ENCODE peak calls at places on chromosomes 12 and 14, in four cellular contexts. J, F, Q and K are unnamed samples.

GRCh38 chr14:90483551-90483950 is 86.7 kb downstream of the CALM1 start:
- DNase-seq in J (no peak), F (no peak), Q (no peak), K (no peak)

GRCh38 chr12:109768901-109769670 is 55.5 kb downstream of the FAM222A start:
- DNase-seq in J (no peak), F (no peak), Q (no peak), K (peak; percentile 64)

GRCh38 chr14:75406102-75406501 is 21.7 kb upstream of the JDP2 start:
- DNase-seq in J (no peak), F (no peak), Q (no peak), K (no peak)

GRCh38 chr12:93348568-93349435 is 28.9 kb upstream of the NUDT4 start:
- DNase-seq in J (no peak), F (no peak), Q (no peak), K (no peak)

GRCh38 chr12:51549637-51550036 is 41.4 kb upstream of the SCN8A start:
- DNase-seq in J (no peak), F (peak; percentile 3), Q (no peak), K (no peak)

GRCh38 chr12:92543872-92544271 is 158.9 kb upstream of the PLEKHG7 start:
- DNase-seq in J (no peak), F (no peak), Q (no peak), K (no peak)

GRCh38 chr12:58905422-58905821 is 14.9 kb downstream of the LRIG3 start:
- DNase-seq in J (no peak), F (no peak), Q (no peak), K (no peak)

GRCh38 chr14:31204593-31205534 is 2.7 kb downstream of the HECTD1 start:
- DNase-seq in J (no peak), F (no peak), Q (no peak), K (no peak)

GRCh38 chr12:120830052-120830940 is 73.9 kb downstream of the SPPL3 start:
- DNase-seq in J (no peak), F (no peak), Q (no peak), K (no peak)

GRCh38 chr12:94704452-94704871 is 54.1 kb upstream of the TMCC3 start:
- DNase-seq in J (no peak), F (peak; percentile 87), Q (no peak), K (no peak)

GRCh38 chr12:19125325-19125724 is 4.2 kb upstream of the PLEKHA5 start:
- DNase-seq in J (no peak), F (peak; percentile 26), Q (no peak), K (no peak)

GRCh38 chr12:114742363-114742762 is 58.4 kb upstream of the TBX3 start:
- DNase-seq in J (no peak), F (no peak), Q (no peak), K (no peak)

GRCh38 chr14:99410019-99410418 is 70.6 kb downstream of the SETD3 start:
- DNase-seq in J (no peak), F (no peak), Q (no peak), K (no peak)

GRCh38 chr12:12501121-12501520 is 61.5 kb downstream of the DUSP16 start:
- DNase-seq in J (no peak), F (no peak), Q (no peak), K (no peak)

GRCh38 chr12:48937170-48937569 is 11.9 kb upstream of the FKBP11 start:
- DNase-seq in J (no peak), F (no peak), Q (no peak), K (no peak)

GRCh38 chr12:77120695-77121094 is 55.3 kb upstream of the E2F7 start:
- DNase-seq in J (no peak), F (peak; percentile 72), Q (no peak), K (no peak)

GRCh38 chr14:67240168-67240932 is 885 bp upstream of the PALS1 start:
- DNase-seq in J (peak; percentile 40), F (peak; percentile 21), Q (peak; percentile 65), K (peak; percentile 89)

GRCh38 chr12:88578821-88579518 is 1.3 kb downstream of the KITLG start:
- DNase-seq in J (no peak), F (no peak), Q (peak; percentile 33), K (no peak)

GRCh38 chr14:103393687-103394626 is 8.7 kb downstream of the MARK3 start:
- DNase-seq in J (no peak), F (peak; percentile 50), Q (no peak), K (no peak)

GRCh38 chr12:90841336-90841735 is 113.6 kb downstream of the CCER1 start:
- DNase-seq in J (no peak), F (no peak), Q (no peak), K (no peak)

GRCh38 chr12:3832738-3833137 is 40.5 kb downstream of the PARP11 start:
- DNase-seq in J (no peak), F (no peak), Q (no peak), K (no peak)

GRCh38 chr14:21868442-21869046 is 194.9 kb upstream of the OR4E1 start:
- DNase-seq in J (no peak), F (peak; percentile 50), Q (peak; percentile 22), K (no peak)

GRCh38 chr12:53443955-53444354 is 2.4 kb downstream of the PRR13 start:
- DNase-seq in J (no peak), F (no peak), Q (no peak), K (no peak)

GRCh38 chr12:5964913-5965900 is 20.1 kb upstream of the ANO2 start:
- DNase-seq in J (no peak), F (peak; percentile 55), Q (no peak), K (no peak)

GRCh38 chr12:50066402-50066801 is 9.0 kb downstream of the ASIC1 start:
- DNase-seq in J (no peak), F (peak; percentile 70), Q (no peak), K (no peak)

DNA sequence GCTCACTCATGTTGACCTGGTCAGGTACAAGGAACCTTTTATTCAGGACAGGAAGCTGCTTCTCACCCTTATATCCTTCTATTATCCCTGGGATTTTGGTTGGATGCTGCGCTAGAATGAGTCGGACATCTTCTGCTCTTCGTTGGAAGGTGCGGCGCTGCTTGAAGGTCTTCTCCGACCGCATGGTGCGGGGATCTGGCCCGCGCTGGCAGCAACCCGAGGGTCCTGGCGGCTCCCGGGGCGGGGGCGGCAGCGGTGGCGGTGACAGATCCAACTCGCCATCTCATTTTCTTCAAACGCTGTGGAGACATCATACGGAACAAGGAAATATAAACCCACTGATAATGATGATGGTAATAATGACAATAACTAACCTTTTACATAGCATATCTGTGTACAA is 126.3 kb downstream of the ATXN7L3B start:
- DNase-seq in J (no peak), F (no peak), Q (no peak), K (no peak)
- H3K4me3 ChIP-seq in J (no peak overlapping the region), F (no peak overlapping the region), Q (no peak overlapping the region), K (no peak overlapping the region)

GRCh38 chr12:122005252-122005651 is 16.4 kb upstream of the BCL7A start:
- DNase-seq in J (no peak), F (no peak), Q (no peak), K (no peak)

GRCh38 chr12:122004633-122005071 is 17.0 kb upstream of the BCL7A start:
- DNase-seq in J (no peak), F (no peak), Q (no peak), K (no peak)

GRCh38 chr12:122006186-122006926 is 15.3 kb upstream of the BCL7A start:
- DNase-seq in J (no peak), F (no peak), Q (no peak), K (no peak)

GRCh38 chr12:122001379-122002209 is 20.1 kb upstream of the BCL7A start:
- DNase-seq in J (no peak), F (no peak), Q (no peak), K (no peak)

DNA sequence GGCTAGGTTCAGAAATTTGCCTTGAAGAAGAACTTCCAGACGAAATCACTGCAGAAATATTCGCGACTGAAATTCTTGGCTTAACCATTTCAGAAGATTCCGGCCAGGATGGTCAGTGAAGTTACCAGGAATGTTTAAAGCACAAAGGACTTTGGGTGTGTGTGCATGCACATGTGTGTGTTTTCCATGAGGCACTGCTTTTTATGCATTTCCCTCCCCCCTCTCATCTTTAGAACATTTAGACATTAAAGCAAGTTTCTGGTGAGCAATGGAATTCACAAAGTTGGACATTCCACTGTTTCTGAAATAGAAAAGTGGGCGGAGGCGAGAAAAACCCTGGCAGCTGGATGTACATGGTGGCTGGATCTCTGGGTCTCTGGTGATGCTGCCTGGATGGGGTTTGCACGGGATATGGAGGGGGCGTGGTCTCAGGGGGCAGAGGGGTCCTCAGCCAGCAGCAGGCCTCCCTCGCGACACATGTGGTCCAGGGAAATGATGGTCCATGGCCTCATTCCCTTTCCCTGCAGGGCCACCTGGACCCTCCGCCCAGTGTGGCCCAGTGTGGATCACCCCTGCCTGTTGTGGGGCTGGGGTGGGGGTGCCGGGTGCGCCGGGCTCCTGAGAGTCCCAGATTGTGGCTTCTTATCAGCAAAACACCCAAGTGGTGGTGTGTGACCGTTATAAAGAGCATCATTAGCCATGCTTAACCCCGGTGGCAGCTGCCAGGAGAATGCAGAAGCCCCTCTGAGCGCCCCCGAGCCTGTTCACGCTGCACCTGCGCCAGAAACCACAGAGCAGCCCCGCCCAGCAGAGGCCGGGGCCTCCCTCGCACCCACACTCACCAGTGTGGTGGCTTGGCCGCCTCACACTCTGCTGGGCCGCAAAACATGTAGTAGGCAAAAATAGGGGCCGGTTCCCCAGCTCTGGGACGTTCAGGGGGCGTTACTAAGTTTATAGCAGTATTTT is 17.8 kb upstream of the BCL7A start:
- DNase-seq in J (no peak), F (no peak), Q (no peak), K (no peak)
- H3K4me3 ChIP-seq in J (no peak overlapping the region), F (no peak overlapping the region), Q (peak overlapping the region; percentile 12), K (peak overlapping the region; percentile 3)

DNA sequence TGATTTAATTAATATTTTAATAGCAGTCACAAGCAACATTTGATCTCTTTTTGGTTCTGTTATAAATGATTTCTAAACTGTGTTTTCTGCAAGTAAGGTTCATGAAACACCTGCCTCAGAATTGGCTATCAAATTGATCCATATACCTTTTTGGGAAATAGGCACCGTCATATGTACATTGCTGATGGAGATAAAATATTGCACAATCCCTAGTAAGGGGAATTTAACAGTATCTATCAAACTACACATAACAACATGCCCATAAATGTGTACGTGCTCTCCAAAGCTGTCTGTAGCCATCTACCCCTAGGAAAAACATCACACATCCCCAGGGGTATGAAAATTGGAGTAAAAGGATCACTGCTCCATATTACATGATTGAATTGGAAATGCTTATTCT is 167.3 kb upstream of the CPNE8 start:
- DNase-seq in J (no peak), F (no peak), Q (no peak), K (no peak)
- H3K4me3 ChIP-seq in J (no peak overlapping the region), F (no peak overlapping the region), Q (no peak overlapping the region), K (no peak overlapping the region)

GRCh38 chr14:52873694-52874093 is 77.2 kb downstream of the FERMT2 start:
- DNase-seq in J (no peak), F (peak; percentile 30), Q (peak; percentile 66), K (no peak)
- H3K4me3 ChIP-seq in J (no peak overlapping the region), F (no peak overlapping the region), Q (no peak overlapping the region), K (no peak overlapping the region)